ENCODE peak calls at places on chromosomes 1 and 21, in eight cellular contexts. A, Z, L, O, X, B, M and N are unnamed samples.

GRCh38 chr1:201828820-201829774 is at the start of gene IPO9:
- DNase-seq in A (peak), Z (peak), L (peak), O (peak), X (peak), B (peak), M (peak), N (peak)

GRCh38 chr1:192575499-192576189 is at the start of gene RGS1:
- DNase-seq in A (no peak), Z (peak), L (no peak), O (peak), X (no peak), B (no peak), M (no peak), N (peak)

GRCh38 chr1:180167721-180168467 is 13.2 kb downstream of the QSOX1 start:
- DNase-seq in A (no peak), Z (no peak), L (peak), O (no peak), X (peak), B (peak), M (peak), N (peak)

GRCh38 chr1:209823143-209824041 is 4.4 kb upstream of the UTP25 start:
- DNase-seq in A (peak), Z (peak), L (peak), O (no peak), X (peak), B (peak), M (no peak), N (peak)

GRCh38 chr1:110310300-110310699 is 28.9 kb upstream of the RBM15 start:
- DNase-seq in A (no peak), Z (no peak), L (no peak), O (peak), X (no peak), B (no peak), M (no peak), N (no peak)

GRCh38 chr1:46960250-46960649 is 19.0 kb upstream of the CYP4A11 start:
- DNase-seq in A (no peak), Z (no peak), L (no peak), O (no peak), X (no peak), B (no peak), M (no peak), N (no peak)

GRCh38 chr1:10272274-10272673 is 61.9 kb downstream of the KIF1B start:
- DNase-seq in A (no peak), Z (no peak), L (no peak), O (no peak), X (no peak), B (no peak), M (no peak), N (no peak)

GRCh38 chr1:203189951-203190352 is 3.4 kb upstream of the CHI3L1 start:
- DNase-seq in A (peak), Z (no peak), L (no peak), O (peak), X (no peak), B (no peak), M (no peak), N (no peak)

GRCh38 chr1:9720785-9721605 is 69.5 kb downstream of the PIK3CD start:
- DNase-seq in A (no peak), Z (no peak), L (no peak), O (no peak), X (no peak), B (no peak), M (no peak), N (no peak)

GRCh38 chr1:48071513-48071912 is 74.3 kb upstream of the TRABD2B start:
- DNase-seq in A (no peak), Z (no peak), L (no peak), O (no peak), X (no peak), B (no peak), M (no peak), N (no peak)

GRCh38 chr1:204578867-204579664 is 62.9 kb downstream of the MDM4 start:
- DNase-seq in A (peak), Z (peak), L (peak), O (no peak), X (peak), B (no peak), M (no peak), N (peak)

GRCh38 chr1:117636637-117637425 is 31.0 kb downstream of the TENT5C start:
- DNase-seq in A (no peak), Z (no peak), L (no peak), O (no peak), X (no peak), B (no peak), M (no peak), N (no peak)

GRCh38 chr1:43711049-43711448 is 3.7 kb downstream of the ST3GAL3 start:
- DNase-seq in A (peak), Z (no peak), L (peak), O (no peak), X (no peak), B (no peak), M (no peak), N (peak)

GRCh38 chr1:12314328-12314903 is 84.6 kb downstream of the VPS13D start:
- DNase-seq in A (peak), Z (no peak), L (peak), O (no peak), X (no peak), B (no peak), M (no peak), N (peak)
- TF ChIP-seq CTCF in A (peak), Z (peak), L (peak), O (peak), X (peak), B (peak), M (peak), N (peak)

GRCh38 chr1:76867342-76868130 is at the start of gene ST6GALNAC5:
- DNase-seq in A (no peak), Z (no peak), L (peak), O (peak), X (peak), B (peak), M (no peak), N (peak)

GRCh38 chr1:76864383-76864782 is 2.9 kb upstream of the ST6GALNAC5 start:
- DNase-seq in A (no peak), Z (no peak), L (no peak), O (no peak), X (peak), B (no peak), M (no peak), N (no peak)

GRCh38 chr1:76865696-76866291 is 1.5 kb upstream of the ST6GALNAC5 start:
- DNase-seq in A (no peak), Z (no peak), L (no peak), O (no peak), X (no peak), B (no peak), M (no peak), N (no peak)

GRCh38 chr1:76868154-76868882 is 1.0 kb downstream of the ST6GALNAC5 start:
- DNase-seq in A (no peak), Z (no peak), L (peak), O (peak), X (peak), B (peak), M (no peak), N (peak)

GRCh38 chr1:76866566-76866965 is 714 bp upstream of the ST6GALNAC5 start:
- DNase-seq in A (no peak), Z (no peak), L (peak), O (no peak), X (no peak), B (no peak), M (no peak), N (peak)
- H3K4me3 ChIP-seq in A (no peak), Z (no peak), L (no peak), O (peak), X (no peak), B (no peak), M (no peak), N (no peak)

GRCh38 chr21:34336756-34337391 is 26.9 kb upstream of the KCNE2 start:
- DNase-seq in A (peak), Z (no peak), L (peak), O (no peak), X (no peak), B (no peak), M (no peak), N (peak)

GRCh38 chr21:34337741-34338140 is 26.1 kb upstream of the KCNE2 start:
- DNase-seq in A (no peak), Z (no peak), L (no peak), O (no peak), X (no peak), B (no peak), M (no peak), N (peak)

GRCh38 chr21:34338226-34338625 is 25.6 kb upstream of the KCNE2 start:
- DNase-seq in A (no peak), Z (no peak), L (no peak), O (no peak), X (no peak), B (no peak), M (no peak), N (no peak)

GRCh38 chr21:34335316-34335715 is 28.5 kb upstream of the KCNE2 start:
- DNase-seq in A (peak), Z (no peak), L (no peak), O (no peak), X (peak), B (no peak), M (no peak), N (no peak)

DNA sequence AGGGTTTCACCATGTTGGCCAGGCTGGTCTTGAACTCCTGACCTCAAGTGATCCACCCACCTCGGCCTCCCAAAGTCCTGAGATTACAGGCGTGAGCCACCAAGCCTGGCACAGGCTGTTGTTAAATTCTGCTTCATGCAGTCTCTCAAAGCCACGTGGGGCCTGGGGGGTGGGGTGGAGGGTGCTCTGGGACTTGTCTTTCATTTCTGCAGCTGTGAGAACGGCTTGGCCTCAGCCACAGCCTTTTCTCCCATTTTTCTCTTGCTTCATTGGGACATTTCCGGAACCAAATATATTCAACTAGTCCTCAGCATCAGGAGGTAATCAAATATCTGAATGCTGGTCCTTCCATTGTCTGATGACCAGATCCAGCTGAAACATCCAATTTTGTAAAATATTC is 27.6 kb upstream of the KCNE2 start:
- DNase-seq in A (no peak), Z (no peak), L (peak), O (no peak), X (no peak), B (no peak), M (no peak), N (peak)
- TF ChIP-seq CTCF in A (no peak), Z (no peak), L (no peak), O (no peak), X (no peak), B (no peak), M (no peak), N (no peak)

GRCh38 chr1:226943156-226943555 is 3.1 kb downstream of the COQ8A start:
- DNase-seq in A (no peak), Z (no peak), L (no peak), O (no peak), X (no peak), B (no peak), M (no peak), N (no peak)
- H3K4me3 ChIP-seq in A (no peak), Z (no peak), L (no peak), O (no peak), X (no peak), B (no peak), M (no peak), N (no peak)